ENCODE peak calls at places on chromosome 12, in four cellular contexts. One of them, this sample, is unnamed.

GRCh38 chr12:49019435-49020317 is 1.1 kb upstream of the PRKAG1 start:
- DNase-seq in RKO: peak; percentile 71
- DNase-seq in stimulated activated CD4-positive, alpha-beta T cell treated with anti-CD3 and anti-CD28 coated beads, Interleukin-12 subunit alpha, Interleukin-12 subunit beta, amount 100 ng/mL, for 48 hours: no peak
- DNase-seq in aorta: no peak
- DNase-seq in this sample: peak; percentile 86

GRCh38 chr12:104671407-104672095 is 214.8 kb downstream of the CHST11 start:
- DNase-seq in aorta: peak; percentile 96
- DNase-seq in stimulated activated CD4-positive, alpha-beta T cell treated with anti-CD3 and anti-CD28 coated beads, Interleukin-12 subunit alpha, Interleukin-12 subunit beta, amount 100 ng/mL, for 48 hours: peak; percentile 77
- DNase-seq in RKO: peak; percentile 72
- DNase-seq in this sample: peak; percentile 96

GRCh38 chr12:85441740-85442139 is 161.7 kb downstream of the ALX1 start:
- DNase-seq in stimulated activated CD4-positive, alpha-beta T cell treated with anti-CD3 and anti-CD28 coated beads, Interleukin-12 subunit alpha, Interleukin-12 subunit beta, amount 100 ng/mL, for 48 hours: no peak
- DNase-seq in RKO: peak; percentile 40
- DNase-seq in aorta: no peak
- DNase-seq in this sample: no peak

GRCh38 chr12:129097451-129097850 is 244.2 kb downstream of the GLT1D1 start:
- DNase-seq in stimulated activated CD4-positive, alpha-beta T cell treated with anti-CD3 and anti-CD28 coated beads, Interleukin-12 subunit alpha, Interleukin-12 subunit beta, amount 100 ng/mL, for 48 hours: no peak
- DNase-seq in RKO: no peak
- DNase-seq in aorta: no peak
- DNase-seq in this sample: no peak

GRCh38 chr12:96425973-96426372 is 25.7 kb upstream of the CDK17 start:
- DNase-seq in RKO: no peak
- DNase-seq in aorta: no peak
- DNase-seq in stimulated activated CD4-positive, alpha-beta T cell treated with anti-CD3 and anti-CD28 coated beads, Interleukin-12 subunit alpha, Interleukin-12 subunit beta, amount 100 ng/mL, for 48 hours: no peak
- DNase-seq in this sample: no peak

GRCh38 chr12:51536159-51536558 is 54.9 kb upstream of the SCN8A start:
- DNase-seq in RKO: peak; percentile 44
- DNase-seq in stimulated activated CD4-positive, alpha-beta T cell treated with anti-CD3 and anti-CD28 coated beads, Interleukin-12 subunit alpha, Interleukin-12 subunit beta, amount 100 ng/mL, for 48 hours: no peak
- DNase-seq in aorta: no peak
- DNase-seq in this sample: no peak

GRCh38 chr12:120925740-120926563 is 21.8 kb upstream of the SPPL3 start:
- DNase-seq in stimulated activated CD4-positive, alpha-beta T cell treated with anti-CD3 and anti-CD28 coated beads, Interleukin-12 subunit alpha, Interleukin-12 subunit beta, amount 100 ng/mL, for 48 hours: no peak
- DNase-seq in RKO: no peak
- DNase-seq in aorta: peak; percentile 22
- DNase-seq in this sample: no peak

GRCh38 chr12:52600071-52600470 is 1.2 kb downstream of the KRT72 start:
- DNase-seq in stimulated activated CD4-positive, alpha-beta T cell treated with anti-CD3 and anti-CD28 coated beads, Interleukin-12 subunit alpha, Interleukin-12 subunit beta, amount 100 ng/mL, for 48 hours: no peak
- DNase-seq in RKO: no peak
- DNase-seq in aorta: no peak
- DNase-seq in this sample: no peak

GRCh38 chr12:127063339-127064090 is 1203.5 kb upstream of the TMEM132C start:
- DNase-seq in aorta: no peak
- DNase-seq in stimulated activated CD4-positive, alpha-beta T cell treated with anti-CD3 and anti-CD28 coated beads, Interleukin-12 subunit alpha, Interleukin-12 subunit beta, amount 100 ng/mL, for 48 hours: no peak
- DNase-seq in RKO: no peak
- DNase-seq in this sample: no peak

GRCh38 chr12:100200450-100201181 is at the start of gene ACTR6:
- DNase-seq in RKO: peak; percentile 95
- DNase-seq in aorta: peak; percentile 99
- DNase-seq in stimulated activated CD4-positive, alpha-beta T cell treated with anti-CD3 and anti-CD28 coated beads, Interleukin-12 subunit alpha, Interleukin-12 subunit beta, amount 100 ng/mL, for 48 hours: peak; percentile 91
- DNase-seq in this sample: peak; percentile 96

This sample was measured in HL-60.